ENCODE peak calls at places on chromosomes 11 and 22, in five cellular contexts. I, D, L, A and C are unnamed samples.

GRCh38 chr11:65316979-65317786 is 2.5 kb downstream of the CDC42EP2 start:
- DNase-seq in I (peak; percentile 54), D (no peak), L (no peak), A (peak; percentile 87), C (no peak)

GRCh38 chr11:96103721-96104120 is 179.8 kb upstream of the MTMR2 start:
- DNase-seq in I (no peak), D (no peak), L (no peak), A (no peak), C (no peak)

GRCh38 chr11:96050435-96051182 is 126.7 kb upstream of the MTMR2 start:
- DNase-seq in I (no peak), D (no peak), L (no peak), A (no peak), C (no peak)

GRCh38 chr11:109864834-109865557 is 228.2 kb upstream of the ZC3H12C start:
- DNase-seq in I (no peak), D (no peak), L (no peak), A (no peak), C (no peak)

GRCh38 chr11:71286701-71287643 is 34.6 kb upstream of the SHANK2 start:
- DNase-seq in I (peak; percentile 10), D (no peak), L (no peak), A (no peak), C (no peak)

GRCh38 chr11:118050208-118050891 is 26.5 kb upstream of the TMPRSS4 start:
- DNase-seq in I (no peak), D (no peak), L (no peak), A (no peak), C (no peak)

GRCh38 chr11:112150517-112150916 is 13.4 kb downstream of the IL18 start:
- DNase-seq in I (no peak), D (no peak), L (no peak), A (no peak), C (no peak)

GRCh38 chr22:39559456-39560105 is 11.0 kb upstream of the CACNA1I start:
- DNase-seq in I (no peak), D (no peak), L (no peak), A (no peak), C (no peak)

GRCh38 chr22:41237707-41238569 is 2.8 kb downstream of the CHADL start:
- DNase-seq in I (peak; percentile 21), D (peak; percentile 84), L (peak; percentile 92), A (no peak), C (no peak)

GRCh38 chr22:47065756-47066615 is 303.5 kb downstream of the TBC1D22A start:
- DNase-seq in I (no peak), D (no peak), L (no peak), A (no peak), C (no peak)

GRCh38 chr11:61549662-61550568 is 31.0 kb downstream of the SYT7 start:
- DNase-seq in I (no peak), D (no peak), L (no peak), A (no peak), C (no peak)

GRCh38 chr11:86116386-86116726 is 47.5 kb upstream of the PICALM start:
- DNase-seq in I (no peak), D (peak; percentile 23), L (peak; percentile 62), A (no peak), C (no peak)

GRCh38 chr11:67632175-67632981 is 2.6 kb upstream of the NUDT8 start:
- DNase-seq in I (no peak), D (no peak), L (no peak), A (no peak), C (no peak)

GRCh38 chr11:58654079-58654907 is 31.8 kb downstream of the CNTF start:
- DNase-seq in I (peak; percentile 84), D (peak; percentile 80), L (peak; percentile 75), A (peak; percentile 49), C (peak; percentile 61)

GRCh38 chr22:39173787-39174497 is 21.5 kb upstream of the CBX7 start:
- DNase-seq in I (no peak), D (peak; percentile 69), L (peak; percentile 53), A (no peak), C (no peak)

GRCh38 chr11:59154585-59154984 is 11.9 kb downstream of the FAM111A start:
- DNase-seq in I (no peak), D (no peak), L (no peak), A (no peak), C (no peak)

GRCh38 chr22:49540571-49541450 is 286.9 kb downstream of the BRD1 start:
- DNase-seq in I (no peak), D (no peak), L (no peak), A (no peak), C (no peak)

GRCh38 chr11:46121724-46122477 is 647 bp upstream of the PHF21A start:
- DNase-seq in I (peak; percentile 65), D (peak; percentile 75), L (peak; percentile 91), A (peak; percentile 86), C (peak; percentile 77)

GRCh38 chr22:41184679-41185078 is 20.4 kb upstream of the L3MBTL2 start:
- DNase-seq in I (no peak), D (no peak), L (no peak), A (no peak), C (no peak)

GRCh38 chr11:112128483-112129121 is 35.3 kb downstream of the IL18 start:
- DNase-seq in I (peak; percentile 44), D (no peak), L (no peak), A (peak; percentile 27), C (no peak)

GRCh38 chr11:130166457-130166784 is 6.8 kb downstream of the ST14 start:
- DNase-seq in I (no peak), D (no peak), L (no peak), A (no peak), C (no peak)

GRCh38 chr11:2930705-2931415 is 1.6 kb upstream of the PHLDA2 start:
- DNase-seq in I (no peak), D (peak; percentile 38), L (peak; percentile 60), A (no peak), C (no peak)

GRCh38 chr11:71564430-71564829 is 933 bp upstream of the KRTAP5-10 start:
- DNase-seq in I (no peak), D (no peak), L (no peak), A (no peak), C (no peak)

GRCh38 chr11:3627291-3627690 is 14.5 kb downstream of the ART5 start:
- DNase-seq in I (no peak), D (no peak), L (no peak), A (no peak), C (no peak)

GRCh38 chr11:117591316-117592039 is 205.5 kb downstream of the DSCAML1 start:
- DNase-seq in I (no peak), D (no peak), L (no peak), A (no peak), C (no peak)

GRCh38 chr22:44088976-44089570 is 65.0 kb downstream of the PARVB start:
- DNase-seq in I (no peak), D (no peak), L (no peak), A (no peak), C (peak; percentile 74)

GRCh38 chr11:72308226-72309073 is 64.5 kb upstream of the PHOX2A start:
- DNase-seq in I (no peak), D (no peak), L (no peak), A (peak; percentile 85), C (peak; percentile 57)

GRCh38 chr11:130449996-130450419 is 1.6 kb downstream of the ADAMTS15 start:
- DNase-seq in I (peak; percentile 81), D (no peak), L (no peak), A (peak; percentile 75), C (peak; percentile 39)

GRCh38 chr11:128695539-128696221 is 1.8 kb downstream of the FLI1 start:
- DNase-seq in I (peak; percentile 57), D (peak; percentile 53), L (peak; percentile 77), A (no peak), C (no peak)

GRCh38 chr11:46808804-46809431 is 37.2 kb downstream of the CKAP5 start:
- DNase-seq in I (no peak), D (no peak), L (peak; percentile 52), A (no peak), C (no peak)

GRCh38 chr11:130672911-130673310 is 224.5 kb downstream of the ADAMTS15 start:
- DNase-seq in I (no peak), D (no peak), L (no peak), A (peak; percentile 21), C (no peak)

GRCh38 chr11:78199015-78199652 is 10.4 kb downstream of the USP35 start:
- DNase-seq in I (no peak), D (no peak), L (no peak), A (no peak), C (no peak)

GRCh38 chr11:3959015-3959917 is 103.8 kb downstream of the STIM1 start:
- DNase-seq in I (no peak), D (no peak), L (no peak), A (no peak), C (no peak)

GRCh38 chr11:62600367-62601113 is 1.1 kb downstream of the MTA2 start:
- DNase-seq in I (no peak), D (peak; percentile 42), L (peak; percentile 42), A (no peak), C (no peak)

GRCh38 chr11:128936546-128937275 is 6.0 kb downstream of the TP53AIP1 start:
- DNase-seq in I (no peak), D (no peak), L (no peak), A (no peak), C (no peak)

GRCh38 chr11:76310832-76311231 is 70.1 kb downstream of the THAP12 start:
- DNase-seq in I (no peak), D (no peak), L (no peak), A (no peak), C (no peak)

GRCh38 chr22:43953988-43954771 is 1.1 kb upstream of the SAMM50 start:
- DNase-seq in I (no peak), D (no peak), L (peak; percentile 8), A (no peak), C (no peak)

GRCh38 chr11:10670099-10670498 is 23.5 kb downstream of the IRAG1 start:
- DNase-seq in I (no peak), D (no peak), L (no peak), A (no peak), C (no peak)
- H3K27ac ChIP-seq in I (no peak overlapping the region), D (no peak overlapping the region), L (no peak overlapping the region), A (peak overlapping the region; percentile 75), C (no peak overlapping the region)

GRCh38 chr11:133711545-133711944 is 133.8 kb downstream of the SPATA19 start:
- DNase-seq in I (no peak), D (no peak), L (no peak), A (no peak), C (no peak)
- H3K27ac ChIP-seq in I (no peak overlapping the region), D (no peak overlapping the region), L (no peak overlapping the region), A (no peak overlapping the region), C (no peak overlapping the region)

DNA sequence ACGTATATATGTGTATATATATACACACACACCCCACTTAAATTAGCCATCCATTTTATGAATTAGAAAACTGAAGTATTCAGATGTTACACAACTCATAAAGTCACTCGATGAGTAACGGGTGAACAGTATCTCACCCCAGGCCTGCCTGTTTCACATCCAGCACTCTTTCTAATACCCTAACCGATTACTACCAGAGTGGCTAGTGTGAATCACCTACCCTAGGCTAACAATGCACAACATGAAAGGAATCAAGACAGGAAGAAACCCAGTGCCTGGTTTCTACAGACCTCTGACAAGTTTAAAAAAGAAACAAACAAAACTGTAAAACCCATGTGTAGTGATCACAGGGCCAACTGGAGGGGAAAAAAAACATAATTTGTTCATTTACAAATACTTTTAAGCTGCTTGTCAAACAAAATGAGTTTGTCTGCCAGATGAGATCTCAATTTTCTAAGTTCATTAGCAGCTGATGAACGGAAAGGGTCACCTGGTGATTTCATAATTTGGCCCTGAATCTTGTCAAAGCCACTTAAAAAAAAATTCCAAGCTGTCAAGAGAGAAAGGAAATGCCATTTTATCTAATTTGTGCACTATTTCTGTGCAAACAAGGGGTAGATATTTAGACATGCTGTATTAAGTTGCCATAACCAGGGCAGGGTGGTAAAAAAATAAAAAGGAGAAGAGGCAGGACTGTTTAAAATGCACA is 134.8 kb downstream of the LARGE1 start:
- DNase-seq in I (no peak), D (no peak), L (peak; percentile 9), A (no peak), C (no peak)
- H3K27ac ChIP-seq in I (no peak overlapping the region), D (no peak overlapping the region), L (no peak overlapping the region), A (peak overlapping the region; percentile 11), C (no peak overlapping the region)

GRCh38 chr22:23107487-23108323 is 34.1 kb downstream of the RSPH14 start:
- DNase-seq in I (no peak), D (no peak), L (no peak), A (no peak), C (no peak)
- H3K27ac ChIP-seq in I (no peak overlapping the region), D (no peak overlapping the region), L (no peak overlapping the region), A (no peak overlapping the region), C (no peak overlapping the region)